ENCODE peak calls at places on chromosomes 11 and 22, in seven cellular contexts. M is psoas muscle, O is testis, A is lower leg skin, F is GM13976, U is ovary, Y is thoracic aorta. R is an unnamed sample.

GRCh38 chr11:75790986-75791385 is 22.4 kb downstream of the DGAT2 start:
- DNase-seq in M (peak), O (no peak), A (no peak), F (no peak), U (no peak), Y (no peak), R (no peak)

GRCh38 chr11:62680825-62681240 is 2.0 kb upstream of the UBXN1 start:
- DNase-seq in M (peak), O (peak), A (peak), F (peak), U (no peak), Y (no peak), R (no peak)

GRCh38 chr11:21295508-21295907 is 626.1 kb downstream of the NELL1 start:
- DNase-seq in M (no peak), O (no peak), A (no peak), F (no peak), U (no peak), Y (no peak), R (no peak)

GRCh38 chr11:29943347-29943746 is 73.5 kb downstream of the KCNA4 start:
- DNase-seq in M (no peak), O (no peak), A (no peak), F (no peak), U (no peak), Y (no peak), R (no peak)

GRCh38 chr11:112085822-112086421 is 634 bp downstream of the TIMM8B start:
- DNase-seq in M (no peak), O (peak), A (no peak), F (peak), U (no peak), Y (no peak), R (no peak)

GRCh38 chr11:2794947-2795346 is 90.6 kb downstream of the CDKN1C start:
- DNase-seq in M (peak), O (no peak), A (no peak), F (no peak), U (peak), Y (no peak), R (no peak)

GRCh38 chr11:113201055-113201818 is 113.1 kb upstream of the TTC12 start:
- DNase-seq in M (no peak), O (peak), A (no peak), F (no peak), U (no peak), Y (no peak), R (no peak)

GRCh38 chr22:24977370-24978230 is 25.1 kb downstream of the KIAA1671 start:
- DNase-seq in M (peak), O (peak), A (peak), F (no peak), U (peak), Y (no peak), R (no peak)

GRCh38 chr22:44698531-44699421 is 3.2 kb upstream of the PRR5 start:
- DNase-seq in M (no peak), O (no peak), A (peak), F (no peak), U (peak), Y (no peak), R (no peak)

GRCh38 chr11:3905080-3905953 is 49.9 kb downstream of the STIM1 start:
- DNase-seq in M (no peak), O (no peak), A (peak), F (peak), U (no peak), Y (no peak), R (no peak)

GRCh38 chr11:87290304-87290922 is 252.7 kb downstream of the TMEM135 start:
- DNase-seq in M (no peak), O (no peak), A (no peak), F (peak), U (no peak), Y (no peak), R (no peak)

GRCh38 chr11:126645206-126645605 is 289.7 kb downstream of the ST3GAL4 start:
- DNase-seq in M (no peak), O (no peak), A (no peak), F (no peak), U (no peak), Y (no peak), R (no peak)

GRCh38 chr11:28346721-28347120 is 238.5 kb downstream of the METTL15 start:
- DNase-seq in M (no peak), O (no peak), A (no peak), F (no peak), U (no peak), Y (no peak), R (no peak)

GRCh38 chr11:69950120-69950519 is 128.0 kb upstream of the ANO1 start:
- DNase-seq in M (peak), O (peak), A (no peak), F (peak), U (no peak), Y (no peak), R (no peak)

GRCh38 chr11:125519865-125520834 is 24.1 kb upstream of the FEZ1 start:
- DNase-seq in M (no peak), O (no peak), A (no peak), F (no peak), U (no peak), Y (no peak), R (no peak)

GRCh38 chr11:100963375-100963774 is 166.2 kb downstream of the PGR start:
- DNase-seq in M (no peak), O (no peak), A (no peak), F (no peak), U (no peak), Y (no peak), R (no peak)

GRCh38 chr11:35376613-35377012 is 42.7 kb downstream of the SLC1A2 start:
- DNase-seq in M (no peak), O (no peak), A (no peak), F (no peak), U (no peak), Y (no peak), R (no peak)

GRCh38 chr11:65700377-65700776 is 11.7 kb upstream of the KAT5 start:
- DNase-seq in M (no peak), O (no peak), A (no peak), F (no peak), U (no peak), Y (no peak), R (no peak)

GRCh38 chr11:17511571-17511970 is 32.6 kb downstream of the USH1C start:
- DNase-seq in M (no peak), O (no peak), A (no peak), F (no peak), U (no peak), Y (no peak), R (no peak)

GRCh38 chr11:7846003-7846402 is 49.3 kb upstream of the OR5P2 start:
- DNase-seq in M (no peak), O (no peak), A (no peak), F (no peak), U (no peak), Y (no peak), R (no peak)

DNA sequence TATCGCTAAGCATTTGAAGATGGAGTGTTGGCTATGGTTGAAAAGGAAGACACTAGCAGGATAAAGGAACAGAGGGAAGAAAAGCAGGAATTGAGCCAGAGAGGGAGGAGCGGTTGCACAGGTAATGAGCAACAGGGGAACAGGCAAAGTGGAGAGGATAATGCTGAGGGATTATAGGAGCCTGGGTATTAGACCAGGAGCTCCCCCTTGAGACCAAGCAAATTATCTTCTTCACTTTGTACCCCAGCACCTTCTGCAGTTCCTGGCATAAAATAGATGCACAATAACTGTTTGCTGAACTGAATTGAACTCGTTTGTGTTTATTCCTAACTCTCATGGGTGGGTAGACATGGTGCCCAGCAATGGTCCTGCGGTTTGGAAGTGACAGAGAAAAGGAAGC is 54.6 kb upstream of the OR5P2 start:
- DNase-seq in M (no peak), O (no peak), A (no peak), F (no peak), U (no peak), Y (no peak), R (no peak)
- TF ChIP-seq CTCF in M (no peak), O (no peak), A (no peak), F (no peak), U (no peak), Y (no peak), R (peak)

GRCh38 chr11:47172740-47173139 is 3.9 kb downstream of the ARFGAP2 start:
- DNase-seq in M (no peak), O (no peak), A (no peak), F (no peak), U (no peak), Y (no peak), R (no peak)
- TF ChIP-seq CTCF in M (no peak), O (no peak), A (no peak), F (no peak), U (no peak), Y (no peak), R (no peak)

GRCh38 chr11:133930767-133931448 is 25.9 kb downstream of the IGSF9B start:
- DNase-seq in M (no peak), O (no peak), A (no peak), F (no peak), U (no peak), Y (no peak), R (no peak)
- TF ChIP-seq CTCF in M (no peak), O (peak), A (no peak), F (no peak), U (no peak), Y (peak), R (no peak)

DNA sequence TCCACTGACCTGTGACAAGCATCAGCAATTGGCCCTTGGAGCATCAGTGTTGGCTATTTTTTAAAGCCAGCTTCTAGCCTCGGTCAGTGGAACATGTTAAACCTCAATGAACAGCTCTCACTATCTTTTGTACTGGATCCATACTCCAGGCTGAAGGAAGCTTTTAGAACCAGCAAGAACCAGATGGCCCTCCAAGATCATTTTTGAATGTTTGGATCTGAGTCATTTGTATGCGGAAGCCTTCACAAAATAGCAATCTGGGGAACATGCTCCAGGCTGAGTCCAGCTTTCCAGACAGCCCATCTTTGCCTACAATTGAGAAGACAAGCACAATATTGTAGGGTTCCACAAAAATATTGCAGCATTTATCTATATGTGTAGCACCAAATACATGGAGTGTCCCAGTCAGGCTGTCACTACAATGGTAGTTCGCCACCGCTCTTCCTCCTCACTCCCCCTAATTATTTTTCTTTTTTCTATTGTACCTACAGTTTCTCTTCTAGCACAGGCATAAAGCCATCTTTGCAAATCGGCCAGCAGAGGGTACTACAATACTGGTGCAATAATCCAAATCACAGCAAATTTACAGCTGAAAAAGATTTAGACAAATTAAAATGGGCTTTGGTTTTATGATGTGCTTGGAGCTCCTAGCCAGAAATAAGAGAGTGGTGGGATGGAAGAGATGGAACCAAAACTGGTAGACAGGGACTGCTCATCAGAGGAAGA is 177.4 kb upstream of the BLID start:
- DNase-seq in M (no peak), O (peak), A (no peak), F (no peak), U (no peak), Y (no peak), R (no peak)
- TF ChIP-seq CTCF in M (peak), O (peak), A (no peak), F (no peak), U (no peak), Y (peak), R (no peak)

GRCh38 chr11:415640-416041 is 842 bp upstream of the SIGIRR start:
- DNase-seq in M (no peak), O (no peak), A (no peak), F (no peak), U (no peak), Y (no peak), R (no peak)
- TF ChIP-seq CTCF in M (no peak), O (no peak), A (no peak), F (no peak), U (no peak), Y (no peak), R (no peak)

GRCh38 chr22:36680038-36680437 is 23.5 kb downstream of the CACNG2 start:
- DNase-seq in M (no peak), O (no peak), A (no peak), F (no peak), U (no peak), Y (no peak), R (no peak)
- TF ChIP-seq CTCF in M (no peak), O (no peak), A (no peak), F (no peak), U (no peak), Y (no peak), R (no peak)

GRCh38 chr11:68116126-68116525 is 5.1 kb downstream of the CHKA start:
- DNase-seq in M (no peak), O (no peak), A (no peak), F (no peak), U (no peak), Y (no peak), R (no peak)

GRCh38 chr11:68117896-68118470 is 3.2 kb downstream of the CHKA start:
- DNase-seq in M (no peak), O (no peak), A (no peak), F (no peak), U (no peak), Y (no peak), R (no peak)

GRCh38 chr11:68116892-68117435 is 4.2 kb downstream of the CHKA start:
- DNase-seq in M (no peak), O (no peak), A (no peak), F (no peak), U (no peak), Y (no peak), R (no peak)

GRCh38 chr11:68115285-68115684 is 5.9 kb downstream of the CHKA start:
- DNase-seq in M (no peak), O (no peak), A (no peak), F (no peak), U (no peak), Y (no peak), R (no peak)

DNA sequence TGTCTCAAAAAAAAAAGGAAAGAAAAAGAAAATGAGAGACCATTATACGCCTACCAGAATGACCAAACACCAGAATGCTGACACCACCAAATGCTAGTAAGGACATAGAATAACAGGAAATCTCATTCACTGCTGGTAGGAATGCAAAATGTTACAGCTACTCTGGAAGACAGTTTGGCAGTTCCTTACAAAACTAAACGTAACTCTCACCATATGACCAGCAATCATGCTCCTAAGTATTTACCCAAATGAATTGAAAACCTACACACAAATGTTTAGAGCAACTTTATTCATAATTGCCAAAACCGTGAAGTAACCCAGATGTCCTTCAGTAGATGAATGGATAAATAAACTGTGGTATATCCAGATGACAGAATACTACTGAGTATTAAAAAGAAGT is 7.2 kb downstream of the CHKA start:
- DNase-seq in M (no peak), O (no peak), A (no peak), F (no peak), U (no peak), Y (no peak), R (no peak)
- TF ChIP-seq CTCF in M (no peak), O (no peak), A (no peak), F (no peak), U (no peak), Y (no peak), R (no peak)